ENCODE peak calls at places on chromosomes 6 and 20, in six cellular contexts. G is right lobe of liver; S is epithelial cell of prostate; X is Panc1; Y is neural progenitor cell; Z is CD4-positive, alpha-beta T cell. M is an unnamed sample.
A peak's percentile ranks its signal among the peaks of the same experiment; 100 is the strongest.

GRCh38 chr6:90508753-90509152 is 78.1 kb downstream of the MAP3K7 start:
- DNase-seq in X (no peak), S (no peak), Z (no peak), Y (peak; percentile 31), G (no peak), M (no peak)

GRCh38 chr6:155224031-155224451 is 39.8 kb upstream of the CLDN20 start:
- DNase-seq in Z (no peak), X (peak; percentile 79), S (peak; percentile 97), Y (no peak), G (no peak), M (peak; percentile 79)

GRCh38 chr6:134115715-134116074 is 63.3 kb upstream of the SLC2A12 start:
- DNase-seq in G (no peak), X (no peak), Y (no peak), S (no peak), Z (no peak), M (no peak)

GRCh38 chr20:313402-313801 is 11.9 kb upstream of the SOX12 start:
- DNase-seq in X (no peak), Z (no peak), S (no peak), G (no peak), Y (no peak), M (no peak)

GRCh38 chr6:160355001-160355400 is 6.8 kb downstream of the SLC22A3 start:
- DNase-seq in S (peak; percentile 73), Y (no peak), G (no peak), Z (no peak), X (no peak), M (peak; percentile 76)

GRCh38 chr6:398558-399078 is 7.1 kb downstream of the IRF4 start:
- DNase-seq in Z (no peak), X (no peak), S (no peak), Y (no peak), G (no peak), M (no peak)

GRCh38 chr6:26235240-26235730 is 129.7 kb upstream of the BTN3A2 start:
- DNase-seq in G (no peak), X (no peak), Z (no peak), Y (no peak), S (no peak), M (no peak)

GRCh38 chr6:87436435-87436834 is 28.7 kb downstream of the CFAP206 start:
- DNase-seq in Z (peak; percentile 33), S (peak; percentile 26), X (no peak), Y (peak; percentile 89), G (no peak), M (peak; percentile 62)

GRCh38 chr6:40956871-40957270 is 82.2 kb downstream of the UNC5CL start:
- DNase-seq in S (no peak), X (no peak), Z (no peak), Y (peak; percentile 8), G (no peak), M (no peak)

GRCh38 chr6:2213082-2213481 is 32.3 kb downstream of the GMDS start:
- DNase-seq in X (no peak), Z (no peak), G (no peak), S (no peak), Y (no peak), M (no peak)

GRCh38 chr20:48822178-48822577 is 5.6 kb downstream of the PREX1 start:
- DNase-seq in Z (no peak), S (no peak), X (no peak), G (no peak), Y (no peak), M (no peak)

GRCh38 chr6:139240161-139241010 is 51.4 kb downstream of the TXLNB start:
- DNase-seq in Z (no peak), G (no peak), Y (no peak), X (no peak), S (no peak), M (no peak)

GRCh38 chr6:5866547-5867051 is 140.1 kb downstream of the NRN1 start:
- DNase-seq in Y (no peak), S (peak; percentile 80), X (peak; percentile 28), G (no peak), Z (no peak), M (peak; percentile 56)

GRCh38 chr20:63309261-63310071 is 16.5 kb downstream of the COL20A1 start:
- DNase-seq in X (no peak), Z (no peak), S (no peak), Y (peak; percentile 84), G (no peak), M (peak; percentile 78)

DNA sequence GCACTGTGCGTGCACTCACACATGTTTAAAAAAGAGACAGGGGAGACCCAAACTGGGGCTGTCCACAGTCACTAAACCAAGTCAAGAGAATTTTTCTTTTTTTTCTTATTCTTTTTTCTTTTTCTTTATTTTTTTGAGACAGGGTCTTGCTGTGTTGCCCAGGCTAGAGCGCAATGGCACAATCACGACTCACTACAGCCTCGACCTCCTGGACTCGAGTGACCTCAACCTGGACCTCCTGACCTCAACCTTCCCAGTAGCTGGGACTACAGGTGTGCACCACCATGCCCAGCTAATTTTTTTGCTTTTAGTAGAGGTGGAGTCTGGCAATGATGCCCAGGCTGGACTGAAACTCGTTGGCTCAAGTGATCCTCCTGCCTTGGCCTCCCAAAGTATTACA is 89.4 kb upstream of the NFATC2 start:
- DNase-seq in Y (no peak), Z (no peak), X (no peak), G (no peak), S (no peak), M (no peak)
- H3K27ac ChIP-seq in Y (no peak overlapping the region), Z (no peak overlapping the region), X (no peak overlapping the region), G (no peak overlapping the region), S (peak overlapping the region; percentile 59), M (no peak overlapping the region)

GRCh38 chr20:5835870-5836269 is 85.7 kb downstream of the SHLD1 start:
- DNase-seq in X (no peak), G (no peak), S (no peak), Z (no peak), Y (no peak), M (no peak)
- H3K27ac ChIP-seq in X (no peak overlapping the region), G (no peak overlapping the region), S (no peak overlapping the region), Z (peak overlapping the region; percentile 76), Y (no peak overlapping the region), M (no peak overlapping the region)

GRCh38 chr6:111777357-111777756 is 95.9 kb downstream of the FYN start:
- DNase-seq in X (no peak), Z (no peak), S (no peak), G (no peak), Y (no peak), M (no peak)

GRCh38 chr6:111776236-111777189 is 96.7 kb downstream of the FYN start:
- DNase-seq in Z (no peak), S (no peak), G (no peak), X (no peak), Y (no peak), M (no peak)

GRCh38 chr6:111773501-111774345 is 99.5 kb downstream of the FYN start:
- DNase-seq in Z (no peak), Y (no peak), G (no peak), S (no peak), X (no peak), M (no peak)

GRCh38 chr6:111774346-111774703 is 98.9 kb downstream of the FYN start:
- DNase-seq in Y (no peak), X (no peak), G (no peak), Z (no peak), S (no peak), M (no peak)

GRCh38 chr6:111775145-111775936 is 97.9 kb downstream of the FYN start:
- DNase-seq in G (no peak), X (no peak), Y (no peak), S (no peak), Z (no peak), M (no peak)
- H3K27ac ChIP-seq in G (no peak overlapping the region), X (no peak overlapping the region), Y (no peak overlapping the region), S (no peak overlapping the region), Z (peak overlapping the region; percentile 48), M (no peak overlapping the region)

GRCh38 chr6:17927705-17928104 is 59.7 kb downstream of the KIF13A start:
- DNase-seq in Y (no peak), Z (no peak), S (no peak), X (no peak), G (no peak), M (no peak)
- H3K27ac ChIP-seq in Y (no peak overlapping the region), Z (no peak overlapping the region), S (no peak overlapping the region), X (no peak overlapping the region), G (no peak overlapping the region), M (no peak overlapping the region)

DNA sequence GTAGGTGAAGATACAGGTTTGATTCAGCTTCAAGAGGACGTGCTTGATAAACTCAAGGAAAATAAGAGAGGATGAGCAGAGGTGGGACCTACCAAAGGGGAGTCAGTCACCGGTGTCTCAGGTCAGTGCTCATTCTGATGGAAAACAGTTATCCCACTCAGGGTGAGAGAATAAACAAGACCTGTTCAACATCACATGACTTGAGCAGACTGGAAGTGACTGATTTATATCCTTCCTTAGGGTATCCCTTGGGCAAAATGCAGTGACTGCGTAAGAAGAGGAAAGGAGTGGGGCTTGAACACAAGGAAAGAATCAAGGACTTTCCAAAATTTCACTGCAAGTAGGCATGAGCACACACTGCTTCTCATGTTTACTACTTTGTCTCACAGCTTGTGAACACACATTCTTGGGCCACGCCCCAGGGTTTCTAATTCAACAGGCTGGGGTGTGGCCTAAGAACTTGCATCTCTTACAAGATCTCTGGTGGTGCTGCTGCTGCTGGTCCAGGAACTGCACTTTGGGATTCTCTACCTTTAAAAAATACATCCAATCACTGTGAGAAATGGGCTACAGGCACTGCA is 11.6 kb downstream of the CST3 start:
- DNase-seq in G (no peak), Y (no peak), S (peak; percentile 70), X (no peak), Z (no peak), M (peak; percentile 44)
- H3K27ac ChIP-seq in G (no peak overlapping the region), Y (no peak overlapping the region), S (peak overlapping the region; percentile 41), X (no peak overlapping the region), Z (no peak overlapping the region), M (peak overlapping the region; percentile 70)

DNA sequence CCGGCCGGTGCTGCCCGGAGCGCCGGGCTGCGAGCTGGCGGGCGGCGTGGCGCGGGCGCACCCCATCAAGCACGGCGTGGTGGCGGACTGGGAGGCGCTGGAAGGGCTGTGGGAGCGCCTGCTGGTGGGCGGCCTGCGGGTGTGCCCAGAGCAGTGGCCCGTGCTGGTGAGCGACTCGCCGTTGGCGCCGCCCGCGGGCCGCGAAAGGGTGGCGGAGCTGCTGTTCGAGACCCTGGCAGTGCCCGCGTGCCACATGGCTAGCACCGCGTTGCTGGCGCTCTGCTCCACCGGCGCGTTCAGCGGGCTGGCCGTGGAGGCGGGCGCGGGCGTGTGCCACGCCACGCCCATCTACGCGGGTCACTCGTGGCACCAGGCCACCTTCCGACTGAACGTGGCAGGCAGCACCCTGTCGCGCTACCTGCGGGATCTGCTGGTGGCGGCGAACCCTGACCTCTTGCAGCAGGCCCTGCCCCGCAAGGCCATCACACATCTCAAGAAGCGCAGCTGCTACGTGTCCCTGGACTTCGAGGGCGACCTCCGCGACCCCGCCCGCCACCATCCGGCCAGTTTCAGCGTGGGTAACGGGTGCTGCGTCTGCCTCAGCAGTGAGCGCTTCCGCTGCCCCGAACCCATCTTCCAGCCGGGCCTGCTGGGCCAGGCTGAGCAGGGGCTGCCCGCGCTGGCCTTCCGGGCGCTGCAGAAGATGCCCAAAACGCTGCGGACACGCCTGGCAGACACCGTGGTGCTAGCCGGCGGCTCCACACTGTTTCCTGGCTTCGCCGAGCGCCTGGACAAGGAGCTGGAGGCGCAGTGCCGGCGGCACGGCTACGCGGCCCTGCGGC is 723 bp downstream of the ACTL10 start:
- DNase-seq in G (peak; percentile 80), S (no peak), Y (no peak), Z (no peak), X (no peak), M (no peak)
- H3K27ac ChIP-seq in G (peak overlapping the region; percentile 53), S (peak overlapping the region; percentile 74), Y (no peak overlapping the region), Z (peak overlapping the region; percentile 69), X (no peak overlapping the region), M (peak overlapping the region; percentile 88)

DNA sequence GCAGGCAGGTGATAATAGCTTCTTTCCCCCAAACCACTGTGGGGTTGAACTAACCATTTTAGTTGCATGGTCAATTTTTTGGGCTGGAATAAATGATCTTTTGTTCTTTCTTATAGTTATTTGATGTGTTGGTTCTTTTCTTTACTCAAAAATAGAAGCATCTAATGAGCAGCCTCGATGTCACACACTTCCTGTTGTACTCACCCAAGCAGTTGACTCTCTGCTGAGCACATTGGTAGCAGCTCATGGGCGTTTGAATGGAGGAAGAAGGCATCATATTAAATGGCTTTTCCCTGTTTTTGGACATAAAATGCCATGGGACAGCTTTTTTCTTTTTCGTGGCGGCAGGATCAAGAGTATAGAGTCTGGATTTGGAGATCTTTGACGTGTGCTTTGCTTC is 268.4 kb downstream of the PRL start:
- DNase-seq in S (no peak), G (no peak), X (no peak), Y (no peak), Z (no peak), M (no peak)
- H3K27ac ChIP-seq in S (no peak overlapping the region), G (no peak overlapping the region), X (no peak overlapping the region), Y (no peak overlapping the region), Z (no peak overlapping the region), M (no peak overlapping the region)

M was measured in RWPE1.